ENCODE peak calls at places on chromosomes 11 and 22, in eight cellular contexts. O, G, R, N, C, F, I and Y are unnamed samples.

GRCh38 chr11:65496304-65497140 is 2.3 kb upstream of the MALAT1 start:
- DNase-seq in C (no peak), I (no peak), R (peak), G (no peak), N (peak), F (no peak), O (no peak), Y (peak)

GRCh38 chr11:87325490-87325872 is 287.7 kb downstream of the TMEM135 start:
- DNase-seq in O (no peak), F (no peak), I (no peak), R (no peak), G (no peak), N (no peak), C (no peak), Y (no peak)

GRCh38 chr11:125376117-125376516 is 119.9 kb downstream of the FEZ1 start:
- DNase-seq in R (peak), O (no peak), I (no peak), F (peak), C (no peak), G (no peak), N (no peak), Y (peak)

GRCh38 chr11:64086263-64086938 is 50.7 kb downstream of the FLRT1 start:
- DNase-seq in R (no peak), N (no peak), G (no peak), C (no peak), I (no peak), F (no peak), O (no peak), Y (peak)

GRCh38 chr22:39448205-39449054 is 8.4 kb upstream of the MGAT3 start:
- DNase-seq in I (no peak), F (peak), G (no peak), O (no peak), C (no peak), N (no peak), R (no peak), Y (no peak)

GRCh38 chr11:33941637-33942160 is 49.8 kb upstream of the LMO2 start:
- DNase-seq in N (no peak), O (peak), F (no peak), G (no peak), R (peak), I (no peak), C (no peak), Y (peak)

GRCh38 chr22:43466710-43467109 is 54.9 kb downstream of the MPPED1 start:
- DNase-seq in O (no peak), N (no peak), I (no peak), G (no peak), R (no peak), F (no peak), C (no peak), Y (no peak)

GRCh38 chr22:46536559-46537220 is 730 bp downstream of the CELSR1 start:
- DNase-seq in G (no peak), N (no peak), R (no peak), O (no peak), C (no peak), F (no peak), I (no peak), Y (peak)

GRCh38 chr11:73465019-73465675 is 88.9 kb downstream of the RELT start:
- DNase-seq in R (no peak), N (no peak), I (no peak), O (no peak), C (no peak), G (no peak), F (no peak), Y (no peak)

GRCh38 chr22:26548984-26549383 is 36.7 kb upstream of the TFIP11 start:
- DNase-seq in O (no peak), I (no peak), G (no peak), N (no peak), R (no peak), F (peak), C (no peak), Y (no peak)

GRCh38 chr11:19200410-19201201 is 1.2 kb downstream of the CSRP3 start:
- DNase-seq in I (no peak), F (peak), C (no peak), G (no peak), N (no peak), O (peak), R (peak), Y (peak)

GRCh38 chr11:116595305-116595880 is 177.4 kb downstream of the BUD13 start:
- DNase-seq in O (no peak), N (no peak), F (no peak), C (no peak), R (no peak), G (no peak), I (no peak), Y (no peak)

GRCh38 chr11:291281-292210 is 2.6 kb downstream of the PGGHG start:
- DNase-seq in O (no peak), G (no peak), R (no peak), F (no peak), N (no peak), C (no peak), I (no peak), Y (no peak)

GRCh38 chr11:116946414-116946813 is 109.0 kb upstream of the APOA1 start:
- DNase-seq in I (no peak), O (no peak), F (no peak), R (peak), C (no peak), G (no peak), N (no peak), Y (no peak)

GRCh38 chr11:27233654-27234042 is 129.4 kb downstream of the CCDC34 start:
- DNase-seq in I (no peak), R (peak), N (no peak), G (no peak), F (no peak), C (no peak), O (no peak), Y (no peak)

GRCh38 chr11:126210871-126211235 is 597 bp downstream of the RPUSD4 start:
- DNase-seq in F (no peak), O (no peak), C (peak), R (no peak), G (no peak), N (no peak), I (no peak), Y (peak)

GRCh38 chr11:103729653-103730052 is 306.8 kb upstream of the DDI1 start:
- DNase-seq in C (no peak), F (no peak), N (no peak), O (no peak), I (no peak), G (no peak), R (peak), Y (no peak)

GRCh38 chr11:133058501-133058900 is 473.8 kb downstream of the OPCML start:
- DNase-seq in N (no peak), R (no peak), G (no peak), F (no peak), I (no peak), O (no peak), C (no peak), Y (no peak)

GRCh38 chr11:81989093-81989492 is 744.6 kb downstream of the FAM181B start:
- DNase-seq in N (no peak), G (no peak), I (no peak), F (peak), R (peak), O (no peak), C (no peak), Y (no peak)

GRCh38 chr11:2734181-2735052 is 34.6 kb upstream of the KCNQ1OT1 start:
- DNase-seq in R (no peak), F (no peak), N (no peak), I (no peak), O (no peak), C (no peak), G (no peak), Y (no peak)

GRCh38 chr11:132650969-132651720 is 881.2 kb downstream of the OPCML start:
- DNase-seq in N (no peak), F (no peak), R (no peak), G (no peak), C (no peak), O (no peak), I (no peak), Y (no peak)

GRCh38 chr11:62842171-62842717 is 2.9 kb upstream of the WDR74 start:
- DNase-seq in R (no peak), C (no peak), N (peak), F (no peak), G (peak), O (no peak), I (no peak), Y (peak)